ENCODE peak calls at places on chromosome 1, in ten cellular contexts. One of them, this sample, is unnamed.

GRCh38 chr1:117215019-117215418 is 4.3 kb upstream of the VTCN1 start:
- DNase-seq in ureter: no peak
- DNase-seq in GM04504: no peak
- DNase-seq in stimulated activated CD4-positive, alpha-beta T cell treated with anti-CD3 and anti-CD28 coated beads, Interleukin-1b, Interleukin-23, amount 100 ng/mL, for 1 hour: no peak
- DNase-seq in amniotic stem cell: no peak
- DNase-seq in tibial nerve: no peak
- DNase-seq in pons: no peak
- DNase-seq in endodermal cell: no peak
- DNase-seq in activated CD4-positive, CD25-positive, alpha-beta regulatory T cell treated with anti-CD3 and anti-CD28 coated beads, Interleukin-2, amount 50 U/mL, for 72 hours: no peak
- DNase-seq in NCI-H2081: no peak
- DNase-seq in this sample: no peak

GRCh38 chr1:1135339-1136111 is 19.6 kb upstream of the C1orf159 start:
- DNase-seq in ureter: no peak
- DNase-seq in GM04504: no peak
- DNase-seq in stimulated activated CD4-positive, alpha-beta T cell treated with anti-CD3 and anti-CD28 coated beads, Interleukin-1b, Interleukin-23, amount 100 ng/mL, for 1 hour: no peak
- DNase-seq in amniotic stem cell: no peak
- DNase-seq in tibial nerve: no peak
- DNase-seq in pons: no peak
- DNase-seq in endodermal cell: no peak
- DNase-seq in activated CD4-positive, CD25-positive, alpha-beta regulatory T cell treated with anti-CD3 and anti-CD28 coated beads, Interleukin-2, amount 50 U/mL, for 72 hours: no peak
- DNase-seq in NCI-H2081: peak
- DNase-seq in this sample: no peak

GRCh38 chr1:230502996-230503395 is 76.9 kb upstream of the PGBD5 start:
- DNase-seq in ureter: no peak
- DNase-seq in GM04504: no peak
- DNase-seq in stimulated activated CD4-positive, alpha-beta T cell treated with anti-CD3 and anti-CD28 coated beads, Interleukin-1b, Interleukin-23, amount 100 ng/mL, for 1 hour: no peak
- DNase-seq in amniotic stem cell: no peak
- DNase-seq in tibial nerve: no peak
- DNase-seq in pons: no peak
- DNase-seq in endodermal cell: no peak
- DNase-seq in activated CD4-positive, CD25-positive, alpha-beta regulatory T cell treated with anti-CD3 and anti-CD28 coated beads, Interleukin-2, amount 50 U/mL, for 72 hours: no peak
- DNase-seq in NCI-H2081: no peak
- DNase-seq in this sample: no peak

GRCh38 chr1:110505596-110505995 is 13.4 kb downstream of the KCNA10 start:
- DNase-seq in ureter: no peak
- DNase-seq in GM04504: no peak
- DNase-seq in stimulated activated CD4-positive, alpha-beta T cell treated with anti-CD3 and anti-CD28 coated beads, Interleukin-1b, Interleukin-23, amount 100 ng/mL, for 1 hour: no peak
- DNase-seq in amniotic stem cell: no peak
- DNase-seq in tibial nerve: no peak
- DNase-seq in pons: no peak
- DNase-seq in endodermal cell: no peak
- DNase-seq in activated CD4-positive, CD25-positive, alpha-beta regulatory T cell treated with anti-CD3 and anti-CD28 coated beads, Interleukin-2, amount 50 U/mL, for 72 hours: no peak
- DNase-seq in NCI-H2081: no peak
- DNase-seq in this sample: no peak

GRCh38 chr1:207817778-207818751 is 66.2 kb downstream of the CD46 start:
- DNase-seq in ureter: peak
- DNase-seq in GM04504: no peak
- DNase-seq in stimulated activated CD4-positive, alpha-beta T cell treated with anti-CD3 and anti-CD28 coated beads, Interleukin-1b, Interleukin-23, amount 100 ng/mL, for 1 hour: no peak
- DNase-seq in amniotic stem cell: no peak
- DNase-seq in tibial nerve: no peak
- DNase-seq in pons: no peak
- DNase-seq in endodermal cell: no peak
- DNase-seq in activated CD4-positive, CD25-positive, alpha-beta regulatory T cell treated with anti-CD3 and anti-CD28 coated beads, Interleukin-2, amount 50 U/mL, for 72 hours: peak
- DNase-seq in NCI-H2081: no peak
- DNase-seq in this sample: no peak

GRCh38 chr1:29698626-29699025 is 462.3 kb downstream of the PTPRU start:
- DNase-seq in ureter: no peak
- DNase-seq in GM04504: no peak
- DNase-seq in stimulated activated CD4-positive, alpha-beta T cell treated with anti-CD3 and anti-CD28 coated beads, Interleukin-1b, Interleukin-23, amount 100 ng/mL, for 1 hour: no peak
- DNase-seq in amniotic stem cell: no peak
- DNase-seq in tibial nerve: no peak
- DNase-seq in pons: no peak
- DNase-seq in endodermal cell: no peak
- DNase-seq in activated CD4-positive, CD25-positive, alpha-beta regulatory T cell treated with anti-CD3 and anti-CD28 coated beads, Interleukin-2, amount 50 U/mL, for 72 hours: no peak
- DNase-seq in NCI-H2081: no peak
- DNase-seq in this sample: no peak

GRCh38 chr1:115862406-115862805 is 21.5 kb upstream of the NHLH2 start:
- DNase-seq in ureter: no peak
- DNase-seq in GM04504: no peak
- DNase-seq in stimulated activated CD4-positive, alpha-beta T cell treated with anti-CD3 and anti-CD28 coated beads, Interleukin-1b, Interleukin-23, amount 100 ng/mL, for 1 hour: no peak
- DNase-seq in amniotic stem cell: no peak
- DNase-seq in tibial nerve: no peak
- DNase-seq in pons: no peak
- DNase-seq in endodermal cell: no peak
- DNase-seq in activated CD4-positive, CD25-positive, alpha-beta regulatory T cell treated with anti-CD3 and anti-CD28 coated beads, Interleukin-2, amount 50 U/mL, for 72 hours: no peak
- DNase-seq in NCI-H2081: no peak
- DNase-seq in this sample: no peak

GRCh38 chr1:55635856-55636255 is 420.7 kb upstream of the USP24 start:
- DNase-seq in ureter: no peak
- DNase-seq in GM04504: no peak
- DNase-seq in stimulated activated CD4-positive, alpha-beta T cell treated with anti-CD3 and anti-CD28 coated beads, Interleukin-1b, Interleukin-23, amount 100 ng/mL, for 1 hour: no peak
- DNase-seq in amniotic stem cell: no peak
- DNase-seq in tibial nerve: no peak
- DNase-seq in pons: no peak
- DNase-seq in endodermal cell: no peak
- DNase-seq in activated CD4-positive, CD25-positive, alpha-beta regulatory T cell treated with anti-CD3 and anti-CD28 coated beads, Interleukin-2, amount 50 U/mL, for 72 hours: no peak
- DNase-seq in NCI-H2081: no peak
- DNase-seq in this sample: no peak

GRCh38 chr1:67676946-67677345 is 8.1 kb upstream of the GADD45A start:
- DNase-seq in ureter: no peak
- DNase-seq in GM04504: no peak
- DNase-seq in stimulated activated CD4-positive, alpha-beta T cell treated with anti-CD3 and anti-CD28 coated beads, Interleukin-1b, Interleukin-23, amount 100 ng/mL, for 1 hour: no peak
- DNase-seq in amniotic stem cell: no peak
- DNase-seq in tibial nerve: no peak
- DNase-seq in pons: no peak
- DNase-seq in endodermal cell: no peak
- DNase-seq in activated CD4-positive, CD25-positive, alpha-beta regulatory T cell treated with anti-CD3 and anti-CD28 coated beads, Interleukin-2, amount 50 U/mL, for 72 hours: no peak
- DNase-seq in NCI-H2081: peak
- DNase-seq in this sample: no peak

GRCh38 chr1:29655945-29656866 is 419.9 kb downstream of the PTPRU start:
- DNase-seq in ureter: peak
- DNase-seq in GM04504: no peak
- DNase-seq in stimulated activated CD4-positive, alpha-beta T cell treated with anti-CD3 and anti-CD28 coated beads, Interleukin-1b, Interleukin-23, amount 100 ng/mL, for 1 hour: no peak
- DNase-seq in amniotic stem cell: no peak
- DNase-seq in tibial nerve: no peak
- DNase-seq in pons: no peak
- DNase-seq in endodermal cell: peak
- DNase-seq in activated CD4-positive, CD25-positive, alpha-beta regulatory T cell treated with anti-CD3 and anti-CD28 coated beads, Interleukin-2, amount 50 U/mL, for 72 hours: no peak
- DNase-seq in NCI-H2081: no peak
- DNase-seq in this sample: no peak

GRCh38 chr1:18419845-18420184 is 60.9 kb upstream of the KLHDC7A start:
- DNase-seq in ureter: no peak
- DNase-seq in GM04504: no peak
- DNase-seq in stimulated activated CD4-positive, alpha-beta T cell treated with anti-CD3 and anti-CD28 coated beads, Interleukin-1b, Interleukin-23, amount 100 ng/mL, for 1 hour: no peak
- DNase-seq in amniotic stem cell: no peak
- DNase-seq in tibial nerve: no peak
- DNase-seq in pons: no peak
- DNase-seq in endodermal cell: no peak
- DNase-seq in activated CD4-positive, CD25-positive, alpha-beta regulatory T cell treated with anti-CD3 and anti-CD28 coated beads, Interleukin-2, amount 50 U/mL, for 72 hours: no peak
- DNase-seq in NCI-H2081: no peak
- DNase-seq in this sample: no peak

GRCh38 chr1:1237874-1238701 is 6.1 kb downstream of the B3GALT6 start:
- DNase-seq in ureter: no peak
- DNase-seq in GM04504: no peak
- DNase-seq in stimulated activated CD4-positive, alpha-beta T cell treated with anti-CD3 and anti-CD28 coated beads, Interleukin-1b, Interleukin-23, amount 100 ng/mL, for 1 hour: no peak
- DNase-seq in amniotic stem cell: no peak
- DNase-seq in tibial nerve: no peak
- DNase-seq in pons: no peak
- DNase-seq in endodermal cell: no peak
- DNase-seq in activated CD4-positive, CD25-positive, alpha-beta regulatory T cell treated with anti-CD3 and anti-CD28 coated beads, Interleukin-2, amount 50 U/mL, for 72 hours: no peak
- DNase-seq in NCI-H2081: no peak
- DNase-seq in this sample: no peak

GRCh38 chr1:154856544-154856943 is 13.5 kb downstream of the KCNN3 start:
- DNase-seq in ureter: no peak
- DNase-seq in GM04504: no peak
- DNase-seq in stimulated activated CD4-positive, alpha-beta T cell treated with anti-CD3 and anti-CD28 coated beads, Interleukin-1b, Interleukin-23, amount 100 ng/mL, for 1 hour: no peak
- DNase-seq in amniotic stem cell: no peak
- DNase-seq in tibial nerve: no peak
- DNase-seq in pons: no peak
- DNase-seq in endodermal cell: no peak
- DNase-seq in activated CD4-positive, CD25-positive, alpha-beta regulatory T cell treated with anti-CD3 and anti-CD28 coated beads, Interleukin-2, amount 50 U/mL, for 72 hours: no peak
- DNase-seq in NCI-H2081: no peak
- DNase-seq in this sample: no peak

GRCh38 chr1:181712636-181713238 is 229.4 kb downstream of the CACNA1E start:
- DNase-seq in ureter: no peak
- DNase-seq in GM04504: no peak
- DNase-seq in stimulated activated CD4-positive, alpha-beta T cell treated with anti-CD3 and anti-CD28 coated beads, Interleukin-1b, Interleukin-23, amount 100 ng/mL, for 1 hour: no peak
- DNase-seq in amniotic stem cell: no peak
- DNase-seq in tibial nerve: no peak
- DNase-seq in pons: peak
- DNase-seq in endodermal cell: no peak
- DNase-seq in activated CD4-positive, CD25-positive, alpha-beta regulatory T cell treated with anti-CD3 and anti-CD28 coated beads, Interleukin-2, amount 50 U/mL, for 72 hours: no peak
- DNase-seq in NCI-H2081: no peak
- DNase-seq in this sample: no peak

GRCh38 chr1:1088801-1089680 is 14.9 kb upstream of the RNF223 start:
- DNase-seq in ureter: no peak
- DNase-seq in GM04504: no peak
- DNase-seq in stimulated activated CD4-positive, alpha-beta T cell treated with anti-CD3 and anti-CD28 coated beads, Interleukin-1b, Interleukin-23, amount 100 ng/mL, for 1 hour: no peak
- DNase-seq in amniotic stem cell: no peak
- DNase-seq in tibial nerve: no peak
- DNase-seq in pons: no peak
- DNase-seq in endodermal cell: no peak
- DNase-seq in activated CD4-positive, CD25-positive, alpha-beta regulatory T cell treated with anti-CD3 and anti-CD28 coated beads, Interleukin-2, amount 50 U/mL, for 72 hours: peak
- DNase-seq in NCI-H2081: no peak
- DNase-seq in this sample: no peak

GRCh38 chr1:18386591-18386990 is 94.1 kb upstream of the KLHDC7A start:
- DNase-seq in ureter: no peak
- DNase-seq in GM04504: no peak
- DNase-seq in stimulated activated CD4-positive, alpha-beta T cell treated with anti-CD3 and anti-CD28 coated beads, Interleukin-1b, Interleukin-23, amount 100 ng/mL, for 1 hour: no peak
- DNase-seq in amniotic stem cell: no peak
- DNase-seq in tibial nerve: no peak
- DNase-seq in pons: no peak
- DNase-seq in endodermal cell: no peak
- DNase-seq in activated CD4-positive, CD25-positive, alpha-beta regulatory T cell treated with anti-CD3 and anti-CD28 coated beads, Interleukin-2, amount 50 U/mL, for 72 hours: no peak
- DNase-seq in NCI-H2081: no peak
- DNase-seq in this sample: no peak

GRCh38 chr1:97041011-97041410 is 319.4 kb downstream of the PTBP2 start:
- DNase-seq in ureter: no peak
- DNase-seq in GM04504: no peak
- DNase-seq in stimulated activated CD4-positive, alpha-beta T cell treated with anti-CD3 and anti-CD28 coated beads, Interleukin-1b, Interleukin-23, amount 100 ng/mL, for 1 hour: no peak
- DNase-seq in amniotic stem cell: no peak
- DNase-seq in tibial nerve: no peak
- DNase-seq in pons: no peak
- DNase-seq in endodermal cell: no peak
- DNase-seq in activated CD4-positive, CD25-positive, alpha-beta regulatory T cell treated with anti-CD3 and anti-CD28 coated beads, Interleukin-2, amount 50 U/mL, for 72 hours: no peak
- DNase-seq in NCI-H2081: no peak
- DNase-seq in this sample: peak

GRCh38 chr1:202860744-202861419 is 28.1 kb downstream of the RABIF start:
- DNase-seq in ureter: peak
- DNase-seq in GM04504: no peak
- DNase-seq in stimulated activated CD4-positive, alpha-beta T cell treated with anti-CD3 and anti-CD28 coated beads, Interleukin-1b, Interleukin-23, amount 100 ng/mL, for 1 hour: no peak
- DNase-seq in amniotic stem cell: no peak
- DNase-seq in tibial nerve: no peak
- DNase-seq in pons: no peak
- DNase-seq in endodermal cell: peak
- DNase-seq in activated CD4-positive, CD25-positive, alpha-beta regulatory T cell treated with anti-CD3 and anti-CD28 coated beads, Interleukin-2, amount 50 U/mL, for 72 hours: peak
- DNase-seq in NCI-H2081: peak
- DNase-seq in this sample: no peak

GRCh38 chr1:46547481-46548383 is 3.7 kb downstream of the KNCN start:
- DNase-seq in ureter: no peak
- DNase-seq in GM04504: no peak
- DNase-seq in stimulated activated CD4-positive, alpha-beta T cell treated with anti-CD3 and anti-CD28 coated beads, Interleukin-1b, Interleukin-23, amount 100 ng/mL, for 1 hour: no peak
- DNase-seq in amniotic stem cell: peak
- DNase-seq in tibial nerve: peak
- DNase-seq in pons: peak
- DNase-seq in endodermal cell: peak
- DNase-seq in activated CD4-positive, CD25-positive, alpha-beta regulatory T cell treated with anti-CD3 and anti-CD28 coated beads, Interleukin-2, amount 50 U/mL, for 72 hours: no peak
- DNase-seq in NCI-H2081: peak
- DNase-seq in this sample: no peak

GRCh38 chr1:91045284-91045683 is 23.4 kb upstream of the ZNF644 start:
- DNase-seq in ureter: no peak
- DNase-seq in GM04504: no peak
- DNase-seq in stimulated activated CD4-positive, alpha-beta T cell treated with anti-CD3 and anti-CD28 coated beads, Interleukin-1b, Interleukin-23, amount 100 ng/mL, for 1 hour: no peak
- DNase-seq in amniotic stem cell: no peak
- DNase-seq in tibial nerve: no peak
- DNase-seq in pons: no peak
- DNase-seq in endodermal cell: no peak
- DNase-seq in activated CD4-positive, CD25-positive, alpha-beta regulatory T cell treated with anti-CD3 and anti-CD28 coated beads, Interleukin-2, amount 50 U/mL, for 72 hours: no peak
- DNase-seq in NCI-H2081: no peak
- DNase-seq in this sample: no peak

GRCh38 chr1:16112558-16113555 is 39.4 kb upstream of the FAM131C start:
- DNase-seq in ureter: no peak
- DNase-seq in GM04504: no peak
- DNase-seq in stimulated activated CD4-positive, alpha-beta T cell treated with anti-CD3 and anti-CD28 coated beads, Interleukin-1b, Interleukin-23, amount 100 ng/mL, for 1 hour: no peak
- DNase-seq in amniotic stem cell: no peak
- DNase-seq in tibial nerve: no peak
- DNase-seq in pons: no peak
- DNase-seq in endodermal cell: peak
- DNase-seq in activated CD4-positive, CD25-positive, alpha-beta regulatory T cell treated with anti-CD3 and anti-CD28 coated beads, Interleukin-2, amount 50 U/mL, for 72 hours: no peak
- DNase-seq in NCI-H2081: no peak
- DNase-seq in this sample: no peak

GRCh38 chr1:59075021-59075420 is 221.9 kb upstream of the FGGY start:
- DNase-seq in ureter: no peak
- DNase-seq in GM04504: no peak
- DNase-seq in stimulated activated CD4-positive, alpha-beta T cell treated with anti-CD3 and anti-CD28 coated beads, Interleukin-1b, Interleukin-23, amount 100 ng/mL, for 1 hour: no peak
- DNase-seq in amniotic stem cell: no peak
- DNase-seq in tibial nerve: no peak
- DNase-seq in pons: no peak
- DNase-seq in endodermal cell: no peak
- DNase-seq in activated CD4-positive, CD25-positive, alpha-beta regulatory T cell treated with anti-CD3 and anti-CD28 coated beads, Interleukin-2, amount 50 U/mL, for 72 hours: no peak
- DNase-seq in NCI-H2081: no peak
- DNase-seq in this sample: no peak

GRCh38 chr1:92404661-92405060 is 82.1 kb downstream of the GFI1 start:
- DNase-seq in ureter: no peak
- DNase-seq in GM04504: no peak
- DNase-seq in stimulated activated CD4-positive, alpha-beta T cell treated with anti-CD3 and anti-CD28 coated beads, Interleukin-1b, Interleukin-23, amount 100 ng/mL, for 1 hour: no peak
- DNase-seq in amniotic stem cell: no peak
- DNase-seq in tibial nerve: no peak
- DNase-seq in pons: no peak
- DNase-seq in endodermal cell: no peak
- DNase-seq in activated CD4-positive, CD25-positive, alpha-beta regulatory T cell treated with anti-CD3 and anti-CD28 coated beads, Interleukin-2, amount 50 U/mL, for 72 hours: no peak
- DNase-seq in NCI-H2081: no peak
- DNase-seq in this sample: no peak

GRCh38 chr1:6497215-6497866 is 5.9 kb upstream of the PLEKHG5 start:
- DNase-seq in ureter: no peak
- DNase-seq in GM04504: no peak
- DNase-seq in stimulated activated CD4-positive, alpha-beta T cell treated with anti-CD3 and anti-CD28 coated beads, Interleukin-1b, Interleukin-23, amount 100 ng/mL, for 1 hour: peak
- DNase-seq in amniotic stem cell: no peak
- DNase-seq in tibial nerve: no peak
- DNase-seq in pons: no peak
- DNase-seq in endodermal cell: peak
- DNase-seq in activated CD4-positive, CD25-positive, alpha-beta regulatory T cell treated with anti-CD3 and anti-CD28 coated beads, Interleukin-2, amount 50 U/mL, for 72 hours: no peak
- DNase-seq in NCI-H2081: peak
- DNase-seq in this sample: no peak

GRCh38 chr1:100799954-100800612 is 80.5 kb downstream of the VCAM1 start:
- DNase-seq in ureter: no peak
- DNase-seq in GM04504: no peak
- DNase-seq in stimulated activated CD4-positive, alpha-beta T cell treated with anti-CD3 and anti-CD28 coated beads, Interleukin-1b, Interleukin-23, amount 100 ng/mL, for 1 hour: no peak
- DNase-seq in amniotic stem cell: no peak
- DNase-seq in tibial nerve: no peak
- DNase-seq in pons: no peak
- DNase-seq in endodermal cell: no peak
- DNase-seq in activated CD4-positive, CD25-positive, alpha-beta regulatory T cell treated with anti-CD3 and anti-CD28 coated beads, Interleukin-2, amount 50 U/mL, for 72 hours: no peak
- DNase-seq in NCI-H2081: no peak
- DNase-seq in this sample: no peak

GRCh38 chr1:57447551-57447950 is 23.7 kb upstream of the DAB1 start:
- DNase-seq in ureter: no peak
- DNase-seq in GM04504: no peak
- DNase-seq in stimulated activated CD4-positive, alpha-beta T cell treated with anti-CD3 and anti-CD28 coated beads, Interleukin-1b, Interleukin-23, amount 100 ng/mL, for 1 hour: no peak
- DNase-seq in amniotic stem cell: no peak
- DNase-seq in tibial nerve: no peak
- DNase-seq in pons: no peak
- DNase-seq in endodermal cell: peak
- DNase-seq in activated CD4-positive, CD25-positive, alpha-beta regulatory T cell treated with anti-CD3 and anti-CD28 coated beads, Interleukin-2, amount 50 U/mL, for 72 hours: no peak
- DNase-seq in NCI-H2081: no peak
- DNase-seq in this sample: no peak

GRCh38 chr1:158149175-158149574 is 31.5 kb upstream of the CD1D start:
- DNase-seq in ureter: no peak
- DNase-seq in GM04504: no peak
- DNase-seq in stimulated activated CD4-positive, alpha-beta T cell treated with anti-CD3 and anti-CD28 coated beads, Interleukin-1b, Interleukin-23, amount 100 ng/mL, for 1 hour: no peak
- DNase-seq in amniotic stem cell: no peak
- DNase-seq in tibial nerve: no peak
- DNase-seq in pons: no peak
- DNase-seq in endodermal cell: no peak
- DNase-seq in activated CD4-positive, CD25-positive, alpha-beta regulatory T cell treated with anti-CD3 and anti-CD28 coated beads, Interleukin-2, amount 50 U/mL, for 72 hours: no peak
- DNase-seq in NCI-H2081: no peak
- DNase-seq in this sample: no peak

GRCh38 chr1:24045766-24046165 is 65.6 kb upstream of the SRSF10 start:
- DNase-seq in ureter: no peak
- DNase-seq in GM04504: no peak
- DNase-seq in stimulated activated CD4-positive, alpha-beta T cell treated with anti-CD3 and anti-CD28 coated beads, Interleukin-1b, Interleukin-23, amount 100 ng/mL, for 1 hour: no peak
- DNase-seq in amniotic stem cell: no peak
- DNase-seq in tibial nerve: no peak
- DNase-seq in pons: no peak
- DNase-seq in endodermal cell: no peak
- DNase-seq in activated CD4-positive, CD25-positive, alpha-beta regulatory T cell treated with anti-CD3 and anti-CD28 coated beads, Interleukin-2, amount 50 U/mL, for 72 hours: no peak
- DNase-seq in NCI-H2081: no peak
- DNase-seq in this sample: no peak